ENCODE peak calls at places on chromosomes 1 and 21, in four cellular contexts. C is vagina, S is GM23338, Y is fibroblast of villous mesenchyme. L is an unnamed sample.

GRCh38 chr1:3369437-3370076 is 84.9 kb upstream of the ARHGEF16 start:
- DNase-seq in C (no peak), S (no peak), Y (peak), L (peak)

GRCh38 chr1:46096269-46097148 is 35.9 kb downstream of the PIK3R3 start:
- DNase-seq in C (no peak), S (no peak), Y (no peak), L (no peak)

GRCh38 chr1:113519561-113519960 is 129.2 kb downstream of the MAGI3 start:
- DNase-seq in C (no peak), S (no peak), Y (no peak), L (peak)

GRCh38 chr1:157277281-157277680 is 139.1 kb upstream of the ETV3 start:
- DNase-seq in C (no peak), S (no peak), Y (no peak), L (no peak)

GRCh38 chr1:236156512-236157208 is 14.3 kb downstream of the GPR137B start:
- DNase-seq in C (no peak), S (no peak), Y (no peak), L (no peak)

GRCh38 chr1:244011251-244011650 is 39.8 kb upstream of the ZBTB18 start:
- DNase-seq in C (no peak), S (peak), Y (no peak), L (no peak)

GRCh38 chr1:201282216-201282615 is 1.1 kb upstream of the PKP1 start:
- DNase-seq in C (no peak), S (no peak), Y (no peak), L (no peak)

GRCh38 chr1:30085814-30086770 is 637.3 kb downstream of the MATN1 start:
- DNase-seq in C (no peak), S (peak), Y (peak), L (peak)

GRCh38 chr1:21775985-21776562 is 6.9 kb downstream of the USP48 start:
- DNase-seq in C (no peak), S (no peak), Y (peak), L (peak)

GRCh38 chr1:62436039-62436465 is 797 bp upstream of the USP1 start:
- DNase-seq in C (no peak), S (no peak), Y (no peak), L (no peak)

GRCh38 chr21:35996217-35996616 is 64.1 kb downstream of the SETD4 start:
- DNase-seq in C (no peak), S (no peak), Y (no peak), L (no peak)

GRCh38 chr1:6971699-6972098 is 186.4 kb downstream of the CAMTA1 start:
- DNase-seq in C (no peak), S (no peak), Y (no peak), L (no peak)

GRCh38 chr1:209768354-209768774 is 12.5 kb downstream of the TRAF3IP3 start:
- DNase-seq in C (no peak), S (no peak), Y (no peak), L (no peak)

GRCh38 chr21:15741510-15741909 is 11.7 kb downstream of the USP25 start:
- DNase-seq in C (no peak), S (no peak), Y (peak), L (peak)

GRCh38 chr21:36966846-36967657 is 583 bp upstream of the HLCS start:
- DNase-seq in C (no peak), S (no peak), Y (peak), L (no peak)

GRCh38 chr1:200550367-200550766 is 70.2 kb downstream of the KIF14 start:
- DNase-seq in C (no peak), S (no peak), Y (peak), L (no peak)

GRCh38 chr1:26723013-26723991 is 27.5 kb downstream of the ARID1A start:
- DNase-seq in C (peak), S (peak), Y (peak), L (peak)

GRCh38 chr1:119987112-119987511 is 82.3 kb downstream of the NOTCH2 start:
- DNase-seq in C (no peak), S (no peak), Y (peak), L (peak)

GRCh38 chr1:113860891-113861290 is 10.6 kb downstream of the PTPN22 start:
- DNase-seq in C (no peak), S (no peak), Y (peak), L (peak)

GRCh38 chr1:234208791-234209190 is 164.5 kb upstream of the COA6 start:
- DNase-seq in C (no peak), S (no peak), Y (peak), L (peak)

GRCh38 chr21:33848252-33848953 is 67.2 kb downstream of the ATP5PO start:
- DNase-seq in C (no peak), S (no peak), Y (no peak), L (no peak)

GRCh38 chr1:4489486-4489885 is 164.9 kb upstream of the AJAP1 start:
- DNase-seq in C (no peak), S (no peak), Y (no peak), L (no peak)

GRCh38 chr1:185670187-185670627 is 64.0 kb upstream of the HMCN1 start:
- DNase-seq in C (no peak), S (peak), Y (peak), L (peak)

GRCh38 chr1:220271706-220272046 is 577 bp downstream of the RAB3GAP2 start:
- DNase-seq in C (no peak), S (peak), Y (peak), L (peak)

GRCh38 chr1:10975567-10976326 is 36.7 kb upstream of the TARDBP start:
- DNase-seq in C (no peak), S (no peak), Y (peak), L (peak)

GRCh38 chr1:33633019-33633801 is 160.8 kb downstream of the ZSCAN20 start:
- DNase-seq in C (no peak), S (peak), Y (peak), L (peak)

GRCh38 chr1:33635336-33636012 is 163.0 kb downstream of the ZSCAN20 start:
- DNase-seq in C (no peak), S (peak), Y (no peak), L (no peak)

GRCh38 chr1:33634143-33634542 is 161.7 kb downstream of the ZSCAN20 start:
- DNase-seq in C (no peak), S (no peak), Y (no peak), L (no peak)

GRCh38 chr1:33636209-33636608 is 163.8 kb downstream of the ZSCAN20 start:
- DNase-seq in C (no peak), S (no peak), Y (no peak), L (no peak)

DNA sequence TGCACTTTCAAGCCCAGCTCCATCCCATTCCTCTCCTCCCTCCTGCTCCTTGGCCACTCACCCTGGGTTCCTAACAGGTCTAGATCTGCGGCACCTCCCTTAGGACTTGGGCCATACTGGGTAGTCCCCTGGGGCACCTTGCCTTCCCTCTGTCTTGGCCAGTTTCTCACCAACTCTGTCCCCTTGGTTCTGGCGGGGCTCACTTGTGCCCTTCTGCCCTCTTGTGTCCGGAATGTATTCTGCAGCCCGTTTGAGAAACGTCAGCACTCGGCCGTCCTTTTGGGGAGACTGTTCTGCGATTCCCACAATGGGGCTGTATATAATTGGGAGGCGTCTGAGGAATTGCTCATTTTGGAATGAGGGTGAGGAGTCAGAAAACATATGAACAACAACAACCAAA is 162.4 kb downstream of the ZSCAN20 start:
- DNase-seq in C (no peak), S (peak), Y (peak), L (peak)
- TF ChIP-seq CTCF in C (no peak), S (peak), Y (peak), L (peak)

DNA sequence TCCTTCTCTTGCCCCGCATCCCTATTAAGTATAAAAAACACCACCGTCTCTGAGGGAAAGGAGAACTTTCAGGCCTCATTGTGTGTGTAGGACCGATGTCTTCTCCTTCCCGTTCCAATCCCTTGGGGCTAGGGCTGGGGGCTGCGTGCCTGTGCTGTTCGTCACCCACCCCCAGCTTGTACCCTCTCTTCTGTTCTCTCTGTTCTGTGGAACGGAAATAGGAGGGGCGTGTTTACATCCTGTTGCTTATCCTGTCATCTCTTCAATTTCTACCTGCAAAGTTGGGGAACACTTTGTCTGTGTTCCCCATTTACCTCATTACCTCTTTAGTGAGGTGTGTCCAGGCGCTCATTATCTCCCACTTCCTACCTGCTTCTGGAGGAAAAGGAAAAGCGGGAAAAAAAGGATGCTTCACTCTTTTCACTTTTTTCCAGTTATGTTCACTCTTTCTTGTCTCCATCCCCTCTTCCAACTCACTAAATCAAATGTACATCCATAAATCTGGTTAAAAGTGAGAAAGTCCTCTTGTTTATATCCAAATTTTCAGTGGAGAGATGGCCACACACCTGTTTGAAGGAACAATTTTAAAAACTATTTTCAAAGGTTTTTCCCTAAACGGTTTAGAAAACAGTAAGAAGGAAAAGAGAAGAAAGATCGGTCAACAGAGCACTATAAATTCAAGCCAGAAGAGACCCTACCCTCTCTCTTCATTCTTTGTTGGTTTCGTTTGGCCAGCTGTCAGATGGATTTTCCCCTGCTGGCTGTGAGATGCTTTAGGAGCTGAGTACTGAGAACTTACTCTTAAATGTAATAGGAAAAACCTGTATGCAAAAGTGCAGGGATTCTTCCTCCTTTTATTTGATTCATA is 1.0 kb upstream of the TXNIP start:
- DNase-seq in C (no peak), S (peak), Y (no peak), L (no peak)
- H3K4me3 ChIP-seq in C (peak), S (peak), Y (peak), L (peak)

DNA sequence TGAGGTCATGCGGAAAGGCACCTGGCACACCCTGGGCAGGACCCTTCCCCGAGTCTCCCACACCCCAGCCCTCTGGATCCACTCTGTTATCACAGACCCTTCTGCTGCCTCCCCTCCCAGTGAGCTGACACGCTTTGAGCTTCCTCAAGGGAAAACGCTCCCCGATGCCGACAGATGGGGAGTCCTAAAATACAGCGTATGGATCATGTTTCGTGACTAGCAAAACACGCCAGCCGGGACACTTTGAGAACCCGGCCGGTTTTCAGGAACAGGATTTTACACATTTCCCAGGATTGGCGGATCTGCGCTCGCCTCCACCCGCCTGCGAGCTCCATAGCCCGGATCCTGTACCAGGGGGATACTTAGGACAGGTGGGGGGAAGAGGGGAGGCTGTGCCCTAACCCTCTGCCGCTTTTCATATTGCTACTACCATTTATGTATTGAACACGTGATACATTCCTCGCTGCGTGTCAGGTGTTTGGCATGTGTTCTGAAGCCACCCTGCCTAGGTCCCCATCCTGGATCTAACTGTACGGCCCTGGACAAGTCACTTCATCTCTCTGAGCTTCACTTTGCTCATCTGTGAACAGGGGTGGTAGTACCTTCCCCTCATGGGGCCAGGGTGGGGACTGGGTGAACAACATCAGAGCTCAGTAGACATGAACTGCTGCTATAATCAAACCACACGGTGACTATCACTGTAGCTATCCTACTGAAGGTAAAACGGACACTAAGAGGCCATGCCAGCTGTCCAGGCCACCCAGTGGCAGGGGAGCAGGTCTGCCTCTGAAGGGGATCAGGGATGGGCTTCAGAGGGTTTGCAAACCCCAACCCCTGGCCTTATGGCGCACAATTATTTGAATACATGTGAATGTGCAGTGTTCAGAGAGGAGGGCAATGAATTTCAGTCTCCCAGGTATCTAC is 63.2 kb downstream of the SSBP3 start:
- DNase-seq in C (no peak), S (no peak), Y (no peak), L (no peak)
- TF ChIP-seq CTCF in C (no peak), S (peak), Y (peak), L (peak)

GRCh38 chr1:151106891-151107290 is 36.3 kb downstream of the GABPB2 start:
- DNase-seq in C (no peak), S (no peak), Y (no peak), L (no peak)
- H3K4me3 ChIP-seq in C (no peak), S (no peak), Y (no peak), L (no peak)

GRCh38 chr1:16900771-16901170 is 5.0 kb downstream of the RNU1-2 start:
- DNase-seq in C (no peak), S (no peak), Y (no peak), L (no peak)
- TF ChIP-seq CTCF in C (no peak), S (peak), Y (peak), L (peak)

GRCh38 chr1:15153184-15153841 is at the start of gene TMEM51:
- DNase-seq in C (no peak), S (peak), Y (peak), L (no peak)
- H3K4me3 ChIP-seq in C (peak), S (peak), Y (peak), L (peak)

DNA sequence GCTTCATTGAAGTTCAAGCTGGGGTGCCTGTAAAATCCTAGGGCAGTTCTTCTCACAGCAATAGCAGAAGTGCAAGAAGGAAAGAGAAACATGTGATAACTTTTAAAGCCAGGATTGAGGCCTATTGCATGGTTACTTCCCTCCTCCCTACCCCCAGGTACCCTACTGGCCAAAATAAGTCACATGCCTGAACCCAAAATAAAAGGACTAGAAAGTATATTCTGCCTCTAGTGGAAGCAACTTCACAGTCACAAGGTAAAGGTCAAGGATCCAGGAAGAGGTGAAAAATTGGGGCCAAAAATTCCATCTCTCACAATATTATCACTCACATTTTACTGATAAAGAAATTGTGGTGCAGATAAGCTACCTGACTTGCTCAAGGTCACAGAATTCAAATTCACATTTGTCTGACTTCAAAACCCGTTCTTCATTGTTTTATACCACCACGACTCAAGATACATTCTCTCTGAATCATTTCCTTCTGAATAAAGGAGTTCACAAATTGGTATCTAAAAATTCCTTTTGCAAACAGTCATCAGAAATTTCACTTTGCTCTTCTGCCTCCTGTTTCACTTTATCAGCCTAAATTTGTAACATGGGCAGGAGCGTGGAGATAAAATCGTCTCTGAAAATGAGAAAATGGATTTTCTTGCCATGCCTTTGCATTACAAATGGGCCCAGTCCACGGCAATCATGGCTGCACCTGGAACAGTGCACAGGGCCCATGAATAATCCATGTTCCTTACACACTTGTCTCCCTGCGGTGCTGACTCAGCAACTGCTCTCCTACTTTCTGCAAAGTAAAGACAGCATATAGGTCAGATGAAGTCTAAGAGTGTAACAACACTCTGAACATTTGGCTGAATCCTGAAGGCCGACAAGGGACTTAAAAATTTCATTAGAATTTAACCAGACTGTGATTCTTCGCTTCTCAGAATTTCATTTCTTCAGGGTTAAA is 485.3 kb upstream of the NFIA start:
- DNase-seq in C (no peak), S (no peak), Y (no peak), L (peak)
- TF ChIP-seq CTCF in C (no peak), S (no peak), Y (no peak), L (peak)

DNA sequence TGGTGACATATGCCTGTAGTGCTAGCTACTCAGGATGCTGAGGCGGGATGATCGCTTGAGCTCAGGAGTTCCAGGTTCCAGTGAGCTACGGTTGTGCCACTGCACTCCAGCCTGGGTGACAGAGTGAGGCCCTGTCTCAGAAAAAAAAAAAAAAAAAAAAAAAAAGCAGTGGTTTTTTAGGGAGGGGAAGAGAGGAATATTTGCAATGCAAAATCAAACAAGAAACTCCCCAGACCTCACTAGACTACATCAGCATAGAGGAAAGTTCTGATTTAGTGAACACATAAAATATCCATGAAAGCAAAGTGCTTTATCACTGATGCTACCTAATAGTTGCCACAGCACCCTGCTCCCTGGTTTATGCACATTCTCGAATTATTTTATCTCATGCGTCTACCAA is 50.5 kb upstream of the GPR157 start:
- DNase-seq in C (no peak), S (no peak), Y (no peak), L (no peak)
- H3K4me3 ChIP-seq in C (no peak), S (peak), Y (peak), L (no peak)